ENCODE peak calls at places on chromosomes 7 and 10, in eight cellular contexts. U is stomach, W is dorsolateral prefrontal cortex, D is neural progenitor cell, V is kidney, C is A549, B is lower lobe of right lung, P is Panc1. I is an unnamed sample.

GRCh38 chr10:20995123-20995978 is 98.2 kb upstream of the NEBL start:
- DNase-seq in P (no peak), W (no peak), C (no peak), U (no peak), B (no peak), D (peak), V (no peak), I (no peak)

GRCh38 chr7:30654296-30655090 is 27.8 kb downstream of the CRHR2 start:
- DNase-seq in U (peak), P (no peak), D (no peak), B (no peak), C (no peak), W (peak), V (peak), I (no peak)

GRCh38 chr7:16753102-16753931 is at the start of gene TSPAN13:
- DNase-seq in W (peak), C (peak), P (peak), B (peak), U (peak), D (peak), V (peak), I (peak)

GRCh38 chr10:84356951-84357350 is 28.6 kb downstream of the CCSER2 start:
- DNase-seq in V (no peak), D (no peak), C (no peak), P (no peak), W (no peak), B (no peak), U (no peak), I (no peak)

GRCh38 chr7:38796636-38797501 is 112.1 kb downstream of the VPS41 start:
- DNase-seq in D (peak), W (no peak), C (peak), U (peak), V (no peak), P (peak), B (no peak), I (peak)

GRCh38 chr7:2802504-2803341 is 41.4 kb downstream of the GNA12 start:
- DNase-seq in P (peak), B (no peak), V (no peak), C (peak), D (peak), U (no peak), W (no peak), I (no peak)

GRCh38 chr10:110436554-110437350 is 61.0 kb upstream of the DUSP5 start:
- DNase-seq in C (no peak), U (no peak), V (no peak), P (no peak), B (no peak), D (no peak), W (no peak), I (no peak)

GRCh38 chr7:22192778-22193177 is 164.2 kb downstream of the RAPGEF5 start:
- DNase-seq in B (no peak), C (no peak), D (peak), U (no peak), W (no peak), P (no peak), V (no peak), I (no peak)

GRCh38 chr10:74967850-74968620 is 141.6 kb downstream of the KAT6B start:
- DNase-seq in V (no peak), W (no peak), P (no peak), B (no peak), D (peak), C (peak), U (no peak), I (no peak)

GRCh38 chr10:93751832-93752231 is 5.9 kb upstream of the LGI1 start:
- DNase-seq in B (no peak), W (no peak), C (peak), U (no peak), D (peak), V (no peak), P (no peak), I (peak)

GRCh38 chr7:7235347-7235746 is 53.0 kb downstream of the C1GALT1 start:
- DNase-seq in U (no peak), D (no peak), V (no peak), B (no peak), W (no peak), P (no peak), C (no peak), I (no peak)

GRCh38 chr10:71143170-71143569 is 69.2 kb upstream of the UNC5B start:
- DNase-seq in W (no peak), P (no peak), V (no peak), U (no peak), C (no peak), B (no peak), D (no peak), I (no peak)

GRCh38 chr10:70866424-70866823 is 21.9 kb downstream of the PCBD1 start:
- DNase-seq in D (no peak), U (no peak), C (no peak), V (no peak), B (no peak), W (no peak), P (no peak), I (no peak)

GRCh38 chr7:7251742-7252141 is 69.4 kb downstream of the C1GALT1 start:
- DNase-seq in P (no peak), U (no peak), V (no peak), D (no peak), W (no peak), C (no peak), B (no peak), I (no peak)

GRCh38 chr7:87574630-87575029 is 26.1 kb downstream of the ABCB1 start:
- DNase-seq in U (no peak), C (no peak), V (no peak), P (no peak), D (no peak), W (no peak), B (no peak), I (no peak)

GRCh38 chr7:135078051-135078450 is 69.8 kb upstream of the TMEM140 start:
- DNase-seq in C (no peak), W (no peak), B (no peak), D (no peak), P (no peak), U (no peak), V (no peak), I (no peak)

GRCh38 chr10:129963076-129963830 is 821 bp downstream of the EBF3 start:
- DNase-seq in D (peak), W (no peak), C (no peak), V (no peak), P (no peak), B (no peak), U (no peak), I (peak)

GRCh38 chr10:79493806-79494205 is 18.5 kb upstream of the EIF5AL1 start:
- DNase-seq in B (no peak), P (no peak), C (no peak), U (no peak), V (no peak), D (no peak), W (no peak), I (no peak)

GRCh38 chr10:75764974-75765551 is 333.6 kb downstream of the LRMDA start:
- DNase-seq in U (no peak), B (no peak), W (no peak), D (peak), P (no peak), V (no peak), C (no peak), I (no peak)

GRCh38 chr10:3987142-3987974 is 202.3 kb upstream of the KLF6 start:
- DNase-seq in B (no peak), D (no peak), W (no peak), P (no peak), U (no peak), C (no peak), V (no peak), I (no peak)

GRCh38 chr10:108421256-108421655 is 1256.8 kb upstream of the SORCS1 start:
- DNase-seq in C (no peak), V (no peak), B (no peak), P (no peak), D (no peak), U (no peak), W (no peak), I (no peak)

GRCh38 chr10:95134490-95134889 is 59.5 kb upstream of the ACSM6 start:
- DNase-seq in V (no peak), U (no peak), W (no peak), D (no peak), B (no peak), P (no peak), C (no peak), I (no peak)

GRCh38 chr7:24706211-24707165 is 50.8 kb downstream of the GSDME start:
- DNase-seq in P (no peak), U (no peak), W (no peak), D (no peak), C (no peak), V (no peak), B (no peak), I (no peak)

GRCh38 chr10:26555719-26556368 is 117.7 kb downstream of the APBB1IP start:
- DNase-seq in B (peak), P (no peak), C (peak), V (no peak), W (no peak), U (peak), D (no peak), I (no peak)

GRCh38 chr10:8246548-8246947 is 192.1 kb downstream of the GATA3 start:
- DNase-seq in B (no peak), V (no peak), U (no peak), P (no peak), D (no peak), C (no peak), W (no peak), I (no peak)

GRCh38 chr10:14683246-14683645 is 91.5 kb downstream of the FAM107B start:
- DNase-seq in B (no peak), D (no peak), U (no peak), V (no peak), P (no peak), C (no peak), W (no peak), I (no peak)

GRCh38 chr10:35349389-35349915 is 13.1 kb downstream of the CCNY start:
- DNase-seq in C (no peak), W (no peak), D (no peak), P (no peak), U (no peak), B (no peak), V (no peak), I (no peak)

GRCh38 chr10:111323567-111323966 is 246.7 kb downstream of the ADRA2A start:
- DNase-seq in B (no peak), D (peak), W (no peak), U (no peak), C (peak), V (no peak), P (no peak), I (no peak)

GRCh38 chr7:17580141-17580540 is 281.7 kb downstream of the AHR start:
- DNase-seq in D (no peak), B (no peak), W (no peak), U (no peak), P (no peak), V (no peak), C (no peak), I (no peak)

GRCh38 chr7:87059525-87060287 is at the start of gene ELAPOR2:
- DNase-seq in U (peak), B (peak), C (peak), P (no peak), V (peak), D (peak), W (peak), I (peak)

GRCh38 chr7:55365103-55365679 is at the start of gene LANCL2:
- DNase-seq in V (no peak), W (peak), P (no peak), D (peak), B (peak), C (no peak), U (peak), I (peak)

GRCh38 chr7:151754688-151755130 is 122.2 kb downstream of the PRKAG2 start:
- DNase-seq in D (no peak), V (no peak), W (no peak), U (no peak), C (no peak), P (no peak), B (no peak), I (no peak)

GRCh38 chr7:12557282-12557681 is 13.2 kb upstream of the SCIN start:
- DNase-seq in U (no peak), B (no peak), P (no peak), C (no peak), W (no peak), D (no peak), V (no peak), I (no peak)

GRCh38 chr7:156827587-156828203 is 65.3 kb downstream of the LMBR1 start:
- DNase-seq in V (no peak), D (peak), P (no peak), B (no peak), W (no peak), U (no peak), C (peak), I (no peak)

GRCh38 chr7:1419310-1419634 is 40.0 kb downstream of the MICALL2 start:
- DNase-seq in W (no peak), B (no peak), C (no peak), U (no peak), P (no peak), V (peak), D (no peak), I (no peak)

GRCh38 chr7:36278767-36279171 is 110.9 kb upstream of the ANLN start:
- DNase-seq in V (no peak), C (no peak), D (no peak), B (no peak), P (no peak), U (no peak), W (no peak), I (peak)

GRCh38 chr7:117399820-117400422 is 27.4 kb downstream of the ASZ1 start:
- DNase-seq in D (no peak), B (no peak), U (no peak), P (no peak), C (no peak), V (no peak), W (no peak), I (no peak)

DNA sequence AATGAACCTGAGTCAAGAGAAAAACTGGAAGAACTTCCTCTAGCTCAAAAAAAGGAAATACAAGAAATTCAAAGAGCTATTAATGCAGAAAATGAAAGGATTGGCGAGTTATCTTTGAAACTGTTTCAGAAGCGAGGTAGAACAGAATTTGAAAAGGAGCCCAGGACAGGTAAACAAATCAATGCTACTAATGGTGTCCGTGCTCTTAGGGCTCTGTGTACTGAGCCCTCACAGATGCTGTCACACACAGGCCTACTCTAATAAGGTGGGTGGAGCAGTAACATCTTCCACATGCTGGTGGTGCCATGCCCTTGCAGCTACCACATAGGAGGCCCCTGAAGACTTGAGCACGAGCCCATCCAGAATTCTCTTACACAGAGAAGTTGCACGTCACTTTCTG is 46.1 kb downstream of the DYNC2I1 start:
- DNase-seq in C (no peak), W (no peak), B (no peak), P (no peak), D (no peak), U (no peak), V (no peak), I (no peak)
- TF ChIP-seq CTCF in C (no peak), W (no peak), B (no peak), P (no peak), D (no peak), U (no peak), V (no peak), I (no peak)

DNA sequence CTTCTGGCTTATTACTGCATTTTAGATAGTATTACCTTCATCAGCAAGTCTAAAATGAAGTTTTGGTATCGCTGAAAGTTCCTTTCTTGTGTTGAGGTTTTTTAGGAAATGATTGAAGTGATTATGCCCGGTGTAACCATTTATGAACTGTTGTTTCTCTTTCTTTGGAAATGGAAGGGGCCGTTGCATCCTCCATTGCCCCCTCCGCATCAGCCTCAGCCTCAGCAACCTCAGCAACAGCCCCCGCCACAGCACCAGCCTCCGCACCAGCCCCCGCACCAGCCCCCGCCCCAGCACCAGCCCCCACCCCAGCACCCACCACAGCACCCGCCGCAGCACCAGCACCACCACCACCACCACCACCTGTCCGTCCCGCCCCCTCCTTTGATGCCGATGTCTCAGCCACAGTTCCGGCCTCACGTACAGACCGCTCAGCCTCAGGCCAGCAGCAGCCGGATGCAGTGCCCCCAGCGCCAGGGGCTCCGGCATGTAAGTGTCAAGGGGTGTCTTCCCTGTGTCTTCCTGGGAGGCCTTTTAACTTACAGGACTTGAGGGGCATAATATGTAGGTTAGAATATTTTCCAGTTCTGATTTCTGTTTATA is 72.6 kb downstream of the SHH start:
- DNase-seq in B (no peak), P (no peak), C (no peak), W (no peak), U (no peak), D (no peak), V (peak), I (no peak)
- TF ChIP-seq CTCF in B (no peak), P (no peak), C (no peak), W (no peak), U (no peak), D (no peak), V (no peak), I (no peak)

DNA sequence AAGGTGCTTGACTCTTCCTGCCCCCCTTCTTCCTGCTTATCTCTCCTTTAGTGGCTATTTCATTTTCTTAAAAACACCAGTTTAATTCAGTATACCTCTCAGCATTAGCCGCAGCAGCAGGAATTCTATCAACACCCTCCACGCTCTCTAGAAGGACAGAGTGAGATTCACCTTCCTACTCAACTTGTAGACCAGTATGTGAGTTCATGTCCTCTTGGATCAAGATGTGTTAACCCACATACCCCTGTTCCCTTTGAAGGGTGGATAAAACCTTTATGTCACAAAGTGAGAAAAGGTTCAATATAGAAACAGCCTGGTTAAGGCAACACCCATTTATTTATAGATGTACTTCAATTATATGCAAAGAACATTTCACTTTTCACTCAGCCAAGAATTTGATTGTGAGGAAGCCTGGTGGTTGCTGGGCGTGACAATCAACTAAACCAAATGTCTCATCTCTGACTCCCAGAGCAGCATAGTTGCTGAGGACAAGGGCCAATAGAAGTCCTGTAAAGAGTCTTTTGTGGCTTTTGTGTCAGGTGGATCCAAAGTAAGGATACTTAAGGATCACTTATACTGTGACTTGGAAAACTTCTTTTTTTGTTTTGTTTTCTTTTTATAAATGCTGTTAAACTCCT is 617.1 kb downstream of the SORCS3 start:
- DNase-seq in U (no peak), D (no peak), C (no peak), V (no peak), B (no peak), P (no peak), W (no peak), I (no peak)
- TF ChIP-seq CTCF in U (no peak), D (no peak), C (no peak), V (no peak), B (no peak), P (no peak), W (no peak), I (no peak)

DNA sequence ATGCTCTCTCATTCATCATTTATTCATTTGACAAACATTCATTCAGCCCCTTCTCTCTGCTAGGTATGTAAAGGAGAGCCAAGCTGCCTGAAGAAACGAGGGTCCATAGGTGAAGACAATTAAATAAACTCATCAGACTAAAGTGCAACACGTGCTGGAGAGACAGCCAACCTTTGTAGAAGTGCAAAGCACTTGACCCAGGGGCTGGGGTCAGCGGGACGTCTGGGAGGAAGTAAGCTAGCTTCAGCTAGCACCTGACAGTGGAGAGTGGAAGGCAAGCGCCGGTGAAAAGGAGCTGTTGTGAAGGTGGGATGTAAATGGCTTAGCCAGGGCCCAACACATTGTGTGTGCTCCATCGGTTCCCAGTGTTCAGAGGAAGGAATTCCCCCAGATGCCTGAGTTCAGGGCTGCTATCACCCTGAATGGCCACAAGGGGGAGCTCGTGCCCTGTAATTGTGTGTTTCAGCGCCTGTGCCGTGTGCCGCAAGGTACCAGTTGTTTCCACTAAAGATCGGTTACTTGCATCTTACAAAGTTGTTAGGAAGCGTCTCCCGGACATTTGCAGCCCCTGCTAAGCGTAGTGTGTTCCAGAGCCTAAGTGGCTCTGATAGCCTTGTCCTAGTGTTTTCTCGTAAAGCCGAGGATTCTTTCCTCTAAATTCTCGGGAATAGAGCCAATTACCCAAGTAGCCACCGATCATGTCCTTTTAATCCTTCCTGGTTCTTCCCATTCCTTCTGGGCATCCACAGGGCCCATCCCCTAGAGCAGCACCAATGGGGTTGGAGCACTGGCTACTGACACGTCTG is 30.6 kb downstream of the TLX1 start:
- DNase-seq in V (peak), U (peak), C (peak), B (peak), D (peak), W (peak), P (peak), I (peak)
- TF ChIP-seq CTCF in V (peak), U (peak), C (peak), B (peak), D (peak), W (peak), P (peak), I (peak)

GRCh38 chr7:127792528-127793342 is 140.7 kb downstream of the SND1 start:
- DNase-seq in W (no peak), D (peak), V (no peak), P (peak), U (peak), C (peak), B (no peak), I (peak)
- TF ChIP-seq CTCF in W (peak), D (peak), V (peak), P (peak), U (no peak), C (peak), B (peak), I (peak)

I was measured in nephron progenitor cell.